ENCODE peak calls at places on chromosomes 7 and 10, in four cellular contexts. A, T, O and B are unnamed samples.

GRCh38 chr10:103800789-103801540 is 54.4 kb downstream of the SH3PXD2A start:
- DNase-seq in O (no peak), T (peak; percentile 42), A (no peak), B (no peak)

GRCh38 chr7:85464042-85464651 is 277.3 kb upstream of the SEMA3D start:
- DNase-seq in T (no peak), O (no peak), A (no peak), B (no peak)

GRCh38 chr10:128097783-128098182 is 28.4 kb downstream of the MKI67 start:
- DNase-seq in A (no peak), T (no peak), O (peak; percentile 39), B (no peak)

GRCh38 chr10:125084191-125085186 is 75.9 kb downstream of the CTBP2 start:
- DNase-seq in O (peak; percentile 95), A (peak; percentile 86), T (no peak), B (peak; percentile 34)

GRCh38 chr7:27850531-27850930 is 110.6 kb downstream of the TAX1BP1 start:
- DNase-seq in O (no peak), A (no peak), T (no peak), B (no peak)

GRCh38 chr10:62584216-62584615 is 210.0 kb downstream of the ZNF365 start:
- DNase-seq in T (no peak), A (no peak), O (peak; percentile 100), B (peak; percentile 38)

GRCh38 chr10:22605168-22605567 is 109.2 kb downstream of the PIP4K2A start:
- DNase-seq in T (no peak), O (peak; percentile 89), A (no peak), B (no peak)

GRCh38 chr7:106425017-106425719 is 140.4 kb upstream of the NAMPT start:
- DNase-seq in T (peak; percentile 20), A (peak; percentile 86), O (peak; percentile 99), B (no peak)

GRCh38 chr10:75418287-75418686 is 13.1 kb upstream of the LRMDA start:
- DNase-seq in T (no peak), A (no peak), O (no peak), B (no peak)

GRCh38 chr10:119608316-119609155 is 11.8 kb upstream of the TIAL1 start:
- DNase-seq in T (peak; percentile 28), A (peak; percentile 53), O (peak; percentile 25), B (peak; percentile 21)

GRCh38 chr7:48760528-48761265 is 163.7 kb upstream of the CDC14C start:
- DNase-seq in T (no peak), A (no peak), O (peak; percentile 72), B (peak; percentile 15)
- H3K27ac ChIP-seq in T (no peak overlapping the region), A (no peak overlapping the region), O (no peak overlapping the region), B (no peak overlapping the region)

DNA sequence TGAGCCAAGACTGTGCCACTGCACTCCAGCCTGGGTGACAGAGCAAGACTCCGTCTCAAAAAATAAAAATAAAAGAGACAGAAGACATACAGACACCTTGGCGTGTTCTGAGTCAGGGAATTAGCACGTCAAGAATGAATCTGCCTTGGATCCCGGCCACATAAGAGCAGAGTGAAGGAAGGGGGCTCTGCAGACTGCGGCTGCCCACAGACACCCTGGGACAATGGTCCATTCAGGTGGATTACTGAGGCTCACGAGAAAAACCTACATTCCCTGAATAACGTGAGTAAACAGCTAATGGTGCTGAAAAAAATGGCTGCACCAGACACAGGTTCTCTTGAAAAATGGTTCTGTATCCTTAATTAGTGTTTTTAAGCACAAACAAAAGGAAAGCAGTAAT is 100.1 kb upstream of the FGFR2 start:
- DNase-seq in T (no peak), A (no peak), O (peak; percentile 61), B (peak; percentile 33)
- H3K4me3 ChIP-seq in T (no peak overlapping the region), A (no peak overlapping the region), O (no peak overlapping the region), B (no peak overlapping the region)

GRCh38 chr10:132533571-132534260 is 3.9 kb upstream of the INPP5A start:
- DNase-seq in O (no peak), T (no peak), A (peak; percentile 44), B (no peak)

GRCh38 chr10:132532784-132533560 is 4.6 kb upstream of the INPP5A start:
- DNase-seq in T (no peak), O (peak; percentile 99), A (no peak), B (no peak)

GRCh38 chr10:132536241-132536963 is 1.2 kb upstream of the INPP5A start:
- DNase-seq in A (peak; percentile 49), T (no peak), O (peak; percentile 10), B (peak; percentile 11)

GRCh38 chr10:132535065-132535651 is 2.4 kb upstream of the INPP5A start:
- DNase-seq in A (peak; percentile 51), O (no peak), T (no peak), B (no peak)

DNA sequence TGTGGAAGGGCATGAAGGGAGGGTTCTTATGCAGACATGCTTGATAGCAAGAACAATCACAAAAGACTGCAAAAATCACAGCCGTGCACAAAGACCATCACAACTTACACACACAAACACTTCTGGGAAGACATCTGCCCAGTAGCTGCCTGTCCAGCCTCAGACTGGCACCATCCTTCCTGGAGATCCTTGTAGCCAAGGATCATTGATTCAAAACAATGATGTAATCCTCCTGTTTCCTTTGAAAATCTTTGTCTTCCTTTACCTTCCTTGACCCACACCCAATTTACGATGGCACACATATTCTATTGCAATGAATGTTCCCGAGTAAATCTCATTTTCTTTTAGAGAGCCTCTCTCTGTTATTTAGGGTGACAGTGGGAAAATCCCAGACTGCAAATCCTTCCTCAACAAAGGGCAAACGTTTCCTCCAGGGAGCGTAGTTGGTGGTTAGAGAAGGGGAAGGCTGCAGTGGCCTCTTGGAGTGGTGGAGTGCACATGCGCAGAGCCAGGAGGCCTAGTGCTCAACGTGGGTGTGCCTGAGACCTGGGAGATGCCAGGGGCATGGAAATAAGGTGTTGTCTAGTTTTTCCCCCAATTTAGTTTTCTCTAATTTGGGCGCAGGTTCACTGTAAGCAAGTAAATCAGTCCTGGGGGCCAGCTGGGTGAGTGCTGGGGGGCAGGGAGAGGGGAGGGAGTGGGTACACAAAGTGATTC is 3.1 kb upstream of the INPP5A start:
- DNase-seq in A (no peak), O (no peak), T (no peak), B (no peak)
- H3K27ac ChIP-seq in A (no peak overlapping the region), O (no peak overlapping the region), T (no peak overlapping the region), B (no peak overlapping the region)

GRCh38 chr7:130913721-130914588 is 179.9 kb upstream of the KLF14 start:
- DNase-seq in A (no peak), O (no peak), T (no peak), B (no peak)
- H3K4me3 ChIP-seq in A (no peak overlapping the region), O (peak overlapping the region; percentile 20), T (peak overlapping the region; percentile 77), B (peak overlapping the region; percentile 54)

DNA sequence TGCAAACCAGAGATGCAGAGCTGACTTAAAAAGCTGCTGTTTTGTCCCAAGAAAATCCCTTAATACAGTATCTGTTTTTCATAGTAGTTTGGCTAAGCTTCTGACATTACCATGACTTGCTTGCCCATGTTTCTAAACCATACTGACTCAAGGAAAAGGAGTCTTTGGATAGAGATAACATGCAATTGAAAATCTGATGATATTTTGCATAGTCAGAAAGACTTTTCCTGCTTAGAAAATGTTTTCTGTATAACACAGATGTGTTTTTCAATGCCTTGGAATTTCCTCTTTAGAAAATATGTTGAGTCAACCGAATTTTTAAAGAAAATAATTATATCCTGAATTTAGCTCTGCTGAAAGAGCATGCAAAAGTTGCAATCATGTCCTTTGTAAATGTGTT is 21.5 kb upstream of the AKR1E2 start:
- DNase-seq in T (no peak), O (peak; percentile 44), A (no peak), B (no peak)
- H3K27ac ChIP-seq in T (no peak overlapping the region), O (peak overlapping the region; percentile 35), A (no peak overlapping the region), B (no peak overlapping the region)

DNA sequence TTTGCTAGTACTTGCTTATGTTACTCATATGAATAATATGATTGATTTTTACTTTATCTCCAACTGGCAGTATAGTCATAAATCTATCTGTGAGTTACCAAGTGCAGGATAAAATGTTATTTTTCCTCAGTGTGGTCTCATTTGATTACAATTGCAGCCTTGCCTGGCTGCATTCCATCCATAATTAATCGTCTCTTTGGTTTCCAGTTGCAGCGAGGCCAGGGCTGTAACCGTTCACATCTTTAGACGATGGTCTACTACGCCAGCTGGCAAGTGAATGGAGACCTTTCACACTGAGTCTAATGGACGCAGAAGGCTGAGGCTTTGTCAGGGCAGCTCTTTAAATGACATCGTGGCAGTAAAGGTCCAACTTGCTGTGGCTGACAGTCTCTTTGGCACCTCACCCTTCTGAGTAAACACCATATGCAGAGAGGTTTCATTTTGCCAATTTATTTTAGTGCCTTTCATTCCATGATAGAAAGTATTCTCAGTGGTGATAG is 84.0 kb downstream of the ARL4A start:
- DNase-seq in T (no peak), O (peak; percentile 91), A (peak; percentile 55), B (peak; percentile 52)
- H3K4me3 ChIP-seq in T (no peak overlapping the region), O (peak overlapping the region; percentile 13), A (no peak overlapping the region), B (no peak overlapping the region)

GRCh38 chr10:17857040-17857439 is 47.9 kb downstream of the MRC1 start:
- DNase-seq in A (no peak), O (no peak), T (no peak), B (no peak)

GRCh38 chr10:17861760-17862159 is 52.6 kb downstream of the MRC1 start:
- DNase-seq in O (no peak), T (no peak), A (no peak), B (no peak)

GRCh38 chr10:17854044-17854652 is 45.0 kb downstream of the MRC1 start:
- DNase-seq in A (no peak), T (peak; percentile 35), O (peak; percentile 2), B (no peak)

GRCh38 chr10:17865351-17865750 is 56.2 kb downstream of the MRC1 start:
- DNase-seq in O (no peak), A (no peak), T (no peak), B (no peak)

DNA sequence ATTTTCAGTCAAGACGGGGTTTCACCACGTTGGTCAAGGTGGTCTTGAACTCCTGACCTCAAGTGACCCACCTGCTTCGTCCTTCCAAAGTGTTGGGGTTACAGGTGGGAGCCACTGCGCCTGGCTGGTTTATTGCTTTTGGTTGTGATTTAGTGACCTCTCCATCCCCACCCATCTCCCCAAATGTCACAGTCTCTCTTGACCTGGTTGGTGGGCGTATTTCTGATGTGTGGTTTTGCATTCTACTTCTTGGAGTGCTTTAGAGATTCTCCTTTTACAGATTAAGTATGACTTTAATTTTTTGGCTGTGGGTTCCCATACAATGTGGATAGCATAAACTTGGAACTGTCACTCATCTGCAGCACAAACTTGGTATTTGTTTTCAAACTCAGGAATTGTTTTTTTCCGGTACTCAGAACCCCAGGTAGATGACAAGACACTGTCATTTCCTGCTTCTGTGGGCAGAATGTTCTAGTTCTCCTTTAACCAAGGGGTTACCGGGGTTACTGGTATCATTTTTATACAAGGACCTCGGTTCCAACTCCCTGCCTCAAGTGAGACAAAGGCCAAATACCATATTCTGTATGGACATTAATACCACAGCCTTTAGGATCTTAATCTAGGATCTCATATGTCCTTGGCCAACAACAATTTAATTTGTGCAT is 50.5 kb downstream of the MRC1 start:
- DNase-seq in A (no peak), T (peak; percentile 58), O (no peak), B (no peak)
- H3K27ac ChIP-seq in A (no peak overlapping the region), T (no peak overlapping the region), O (no peak overlapping the region), B (no peak overlapping the region)